ENCODE peak calls at places on chromosomes 6 and 20, in six cellular contexts. W is nephron progenitor cell, F is uterus, H is PC-9, A is fibroblast of mammary gland, Q is A549. R is an unnamed sample.

GRCh38 chr6:106089981-106090380 is 3.8 kb downstream of the PRDM1 start:
- DNase-seq in W (no peak), F (no peak), H (no peak), A (peak), Q (no peak), R (no peak)

GRCh38 chr6:121436966-121437756 is 1.7 kb downstream of the GJA1 start:
- DNase-seq in W (peak), F (peak), H (peak), A (peak), Q (peak), R (no peak)

GRCh38 chr20:46062151-46062550 is 27.6 kb downstream of the NCOA5 start:
- DNase-seq in W (no peak), F (no peak), H (no peak), A (no peak), Q (no peak), R (no peak)

GRCh38 chr6:25027221-25027916 is 91.6 kb upstream of the RIPOR2 start:
- DNase-seq in W (no peak), F (no peak), H (peak), A (no peak), Q (no peak), R (peak)

GRCh38 chr6:107870379-107870778 is 46.3 kb upstream of the SCML4 start:
- DNase-seq in W (no peak), F (no peak), H (no peak), A (peak), Q (no peak), R (no peak)

GRCh38 chr20:37414636-37415035 is 68.7 kb downstream of the SRC start:
- DNase-seq in W (no peak), F (no peak), H (no peak), A (no peak), Q (no peak), R (no peak)

GRCh38 chr20:44212792-44213191 is 2.2 kb upstream of the OSER1 start:
- DNase-seq in W (no peak), F (no peak), H (no peak), A (peak), Q (no peak), R (no peak)

GRCh38 chr6:12114055-12114503 is 102.0 kb downstream of the HIVEP1 start:
- DNase-seq in W (no peak), F (no peak), H (no peak), A (no peak), Q (no peak), R (no peak)

GRCh38 chr20:31908424-31908823 is 38.0 kb downstream of the TTLL9 start:
- DNase-seq in W (no peak), F (no peak), H (no peak), A (no peak), Q (no peak), R (no peak)

GRCh38 chr20:42963796-42964195 is 225.9 kb downstream of the PTPRT start:
- DNase-seq in W (no peak), F (no peak), H (no peak), A (no peak), Q (no peak), R (no peak)

GRCh38 chr20:40081653-40082052 is 607.4 kb downstream of the MAFB start:
- DNase-seq in W (no peak), F (no peak), H (no peak), A (no peak), Q (no peak), R (no peak)

GRCh38 chr6:170234419-170234818 is 56.5 kb downstream of the DLL1 start:
- DNase-seq in W (peak), F (no peak), H (no peak), A (no peak), Q (no peak), R (no peak)

GRCh38 chr20:50415516-50416268 is 94.5 kb upstream of the PTPN1 start:
- DNase-seq in W (peak), F (peak), H (peak), A (peak), Q (peak), R (no peak)

DNA sequence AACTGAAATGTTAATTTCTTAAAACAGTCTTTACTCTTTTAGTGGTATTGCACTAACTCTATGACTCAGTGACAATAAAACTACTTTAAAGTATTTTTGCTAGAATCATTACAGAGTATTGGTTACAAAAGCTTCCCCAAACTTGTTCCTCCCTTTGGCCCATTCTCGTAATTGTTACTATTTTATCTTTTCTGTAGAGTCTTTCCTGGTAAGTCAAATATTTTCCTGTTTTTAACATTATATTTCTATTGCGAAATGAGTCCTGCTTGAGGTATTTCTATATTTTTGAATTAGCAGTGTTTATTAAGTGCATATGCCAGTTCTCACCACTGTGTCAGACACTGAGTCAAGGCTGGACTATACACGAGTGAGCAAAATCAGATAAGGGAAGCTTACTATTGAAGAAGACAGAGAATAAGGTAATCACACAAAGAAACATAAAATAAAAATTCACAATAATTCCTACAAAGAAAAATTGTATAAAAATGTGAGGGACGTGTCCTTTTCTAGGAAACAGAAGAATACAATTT is 970.5 kb downstream of the EYS start:
- DNase-seq in W (no peak), F (no peak), H (no peak), A (no peak), Q (no peak), R (no peak)
- TF ChIP-seq CTCF in W (no peak), F (no peak), H (no peak), A (no peak), Q (no peak), R (no peak)

GRCh38 chr6:129774697-129775447 is 64.9 kb upstream of the ARHGAP18 start:
- DNase-seq in W (peak), F (peak), H (peak), A (peak), Q (peak), R (peak)
- TF ChIP-seq CTCF in W (peak), F (peak), H (peak), A (peak), Q (peak), R (peak)

DNA sequence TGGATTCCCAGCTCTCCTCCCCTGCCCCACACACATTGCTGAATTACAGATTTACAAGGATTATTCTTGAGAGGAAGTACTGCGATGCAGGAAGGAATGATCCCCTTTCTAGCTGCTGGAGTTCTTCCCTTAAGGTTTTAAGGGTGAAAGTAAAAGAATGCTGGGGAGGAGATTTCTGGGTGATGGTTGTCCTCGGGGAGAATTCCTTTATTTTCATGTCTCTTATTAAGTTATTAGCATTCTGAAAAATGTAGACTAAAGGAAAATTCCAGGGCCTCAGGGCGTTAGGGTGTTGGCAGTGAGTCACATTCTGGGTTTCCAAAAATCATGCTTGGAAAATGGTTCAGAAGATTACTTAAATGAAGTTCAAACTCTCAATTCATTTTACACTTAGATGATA is 15.9 kb upstream of the HINT3 start:
- DNase-seq in W (no peak), F (no peak), H (no peak), A (no peak), Q (no peak), R (no peak)
- TF ChIP-seq CTCF in W (no peak), F (no peak), H (no peak), A (no peak), Q (no peak), R (no peak)

GRCh38 chr6:142339969-142340368 is 38.2 kb downstream of the ADGRG6 start:
- DNase-seq in W (no peak), F (no peak), H (no peak), A (no peak), Q (no peak), R (no peak)
- TF ChIP-seq CTCF in W (no peak), F (no peak), H (no peak), A (no peak), Q (no peak), R (no peak)

GRCh38 chr6:33057222-33058150 is 16.0 kb downstream of the HLA-DPA1 start:
- DNase-seq in W (no peak), F (no peak), H (no peak), A (no peak), Q (no peak), R (no peak)
- TF ChIP-seq CTCF in W (no peak), F (no peak), H (no peak), A (no peak), Q (no peak), R (no peak)

GRCh38 chr6:48447251-48447650 is 336.3 kb upstream of the PTCHD4 start:
- DNase-seq in W (no peak), F (no peak), H (no peak), A (no peak), Q (no peak), R (no peak)

GRCh38 chr6:48449002-48449401 is 338.0 kb upstream of the PTCHD4 start:
- DNase-seq in W (no peak), F (no peak), H (no peak), A (peak), Q (peak), R (no peak)
- TF ChIP-seq CTCF in W (no peak), F (no peak), H (no peak), A (peak), Q (no peak), R (no peak)

R was measured in GM12864.